ENCODE peak calls at places on chromosome 18, in five cellular contexts. G is HL-60, H is A549, B is GM23338, D is K562. A is an unnamed sample.

GRCh38 chr18:44450220-44450619 is 230.5 kb upstream of the SETBP1 start:
- DNase-seq in G (no peak), H (no peak), B (no peak), D (no peak), A (no peak)

GRCh38 chr18:78915446-78916008 is 64.1 kb upstream of the SALL3 start:
- DNase-seq in G (no peak), H (no peak), B (no peak), D (no peak), A (no peak)

GRCh38 chr18:26863921-26864497 is 1.5 kb downstream of the AQP4 start:
- DNase-seq in G (no peak), H (no peak), B (peak), D (no peak), A (no peak)

GRCh38 chr18:48472610-48473009 is 63.4 kb upstream of the ZBTB7C start:
- DNase-seq in G (no peak), H (no peak), B (no peak), D (no peak), A (no peak)

GRCh38 chr18:79486356-79487197 is 90.8 kb downstream of the NFATC1 start:
- DNase-seq in G (no peak), H (no peak), B (no peak), D (no peak), A (no peak)

GRCh38 chr18:23438608-23439366 is 14.3 kb upstream of the RIOK3 start:
- DNase-seq in G (no peak), H (no peak), B (no peak), D (peak), A (no peak)

GRCh38 chr18:34710430-34711386 is 610 bp downstream of the DTNA start:
- DNase-seq in G (no peak), H (no peak), B (no peak), D (no peak), A (no peak)

GRCh38 chr18:13137939-13138821 is 80.4 kb upstream of the LDLRAD4 start:
- DNase-seq in G (peak), H (peak), B (peak), D (peak), A (no peak)

GRCh38 chr18:2304378-2305175 is 266.7 kb downstream of the METTL4 start:
- DNase-seq in G (no peak), H (peak), B (no peak), D (no peak), A (no peak)

GRCh38 chr18:63137999-63138448 is 181.5 kb downstream of the BCL2 start:
- DNase-seq in G (peak), H (no peak), B (no peak), D (no peak), A (no peak)

GRCh38 chr18:68843467-68844089 is 45.7 kb downstream of the CCDC102B start:
- DNase-seq in G (no peak), H (no peak), B (no peak), D (no peak), A (no peak)

GRCh38 chr18:34261865-34262780 is 37.4 kb upstream of the NOL4 start:
- DNase-seq in G (no peak), H (no peak), B (no peak), D (no peak), A (no peak)

GRCh38 chr18:12657048-12657848 is 659 bp downstream of the SPIRE1 start:
- DNase-seq in G (no peak), H (peak), B (peak), D (peak), A (no peak)

GRCh38 chr18:3593381-3593903 is 143.5 kb downstream of the TGIF1 start:
- DNase-seq in G (peak), H (peak), B (peak), D (peak), A (no peak)

GRCh38 chr18:26089247-26090129 is 925 bp downstream of the SS18 start:
- DNase-seq in G (no peak), H (peak), B (peak), D (no peak), A (no peak)

GRCh38 chr18:24762417-24762816 is 302.0 kb downstream of the HRH4 start:
- DNase-seq in G (no peak), H (no peak), B (no peak), D (no peak), A (no peak)
- TF ChIP-seq CTCF in G (no peak), H (no peak), B (no peak), D (no peak), A (no peak)

DNA sequence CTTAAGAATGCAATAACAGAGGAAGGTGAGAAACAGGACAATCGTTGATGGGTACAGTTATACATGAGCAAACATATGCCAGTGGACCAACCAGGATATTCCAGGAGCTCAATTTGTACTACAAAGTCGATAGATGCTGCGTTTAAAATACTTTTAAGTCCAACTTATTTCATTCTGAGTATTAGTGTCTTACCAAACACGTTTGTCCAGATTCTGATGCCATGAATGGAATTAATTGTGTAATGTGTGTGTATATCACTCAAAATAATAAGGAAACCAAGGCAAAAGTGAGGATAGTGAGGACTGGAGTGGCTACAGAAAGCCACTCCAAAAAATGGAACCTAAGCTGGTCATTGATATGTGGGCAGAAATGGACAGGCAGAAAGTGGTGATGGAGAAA is 332.6 kb downstream of the RIT2 start:
- DNase-seq in G (no peak), H (no peak), B (no peak), D (no peak), A (no peak)
- TF ChIP-seq REST in G (no peak), H (no peak), B (no peak), D (no peak), A (no peak)

DNA sequence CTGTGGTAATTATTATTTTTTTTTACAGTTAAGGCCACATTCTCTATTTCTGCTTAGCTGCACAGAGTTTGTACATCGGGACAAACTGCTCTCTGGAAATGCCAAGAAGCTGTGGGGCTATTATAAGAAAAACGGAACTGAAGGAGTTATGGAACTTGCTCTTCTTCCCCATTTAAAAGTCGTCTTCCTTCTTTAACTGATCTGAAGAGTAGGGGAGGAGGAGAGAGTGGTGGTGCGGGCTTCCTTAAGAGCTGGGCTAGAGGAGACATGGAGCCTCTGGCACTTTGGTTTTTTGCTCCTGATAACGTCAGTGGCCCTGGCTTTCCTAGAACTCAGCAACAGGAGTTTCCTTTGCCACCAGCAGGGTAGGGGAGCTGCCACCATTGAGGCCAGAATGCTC is 54.5 kb downstream of the RAB31 start:
- DNase-seq in G (peak), H (no peak), B (no peak), D (peak), A (no peak)
- H3K4me3 ChIP-seq in G (no peak), H (no peak), B (no peak), D (no peak), A (no peak)

GRCh38 chr18:45852631-45853030 is 27.2 kb downstream of the SIGLEC15 start:
- DNase-seq in G (peak), H (no peak), B (no peak), D (no peak), A (no peak)

GRCh38 chr18:45849529-45849928 is 24.1 kb downstream of the SIGLEC15 start:
- DNase-seq in G (no peak), H (no peak), B (no peak), D (no peak), A (no peak)

GRCh38 chr18:45850021-45850420 is 24.5 kb downstream of the SIGLEC15 start:
- DNase-seq in G (no peak), H (peak), B (peak), D (no peak), A (no peak)

GRCh38 chr18:45854036-45854586 is 28.6 kb downstream of the SIGLEC15 start:
- DNase-seq in G (no peak), H (no peak), B (no peak), D (no peak), A (no peak)

GRCh38 chr18:45851196-45851925 is 25.9 kb downstream of the SIGLEC15 start:
- DNase-seq in G (no peak), H (no peak), B (no peak), D (no peak), A (no peak)
- TF ChIP-seq CTCF in G (no peak), H (no peak), B (no peak), D (no peak), A (no peak)

GRCh38 chr18:58290059-58290747 is 246.2 kb downstream of the NEDD4L start:
- DNase-seq in G (no peak), H (no peak), B (no peak), D (no peak), A (no peak)
- TF ChIP-seq REST in G (no peak), H (no peak), B (no peak), D (no peak), A (no peak)

DNA sequence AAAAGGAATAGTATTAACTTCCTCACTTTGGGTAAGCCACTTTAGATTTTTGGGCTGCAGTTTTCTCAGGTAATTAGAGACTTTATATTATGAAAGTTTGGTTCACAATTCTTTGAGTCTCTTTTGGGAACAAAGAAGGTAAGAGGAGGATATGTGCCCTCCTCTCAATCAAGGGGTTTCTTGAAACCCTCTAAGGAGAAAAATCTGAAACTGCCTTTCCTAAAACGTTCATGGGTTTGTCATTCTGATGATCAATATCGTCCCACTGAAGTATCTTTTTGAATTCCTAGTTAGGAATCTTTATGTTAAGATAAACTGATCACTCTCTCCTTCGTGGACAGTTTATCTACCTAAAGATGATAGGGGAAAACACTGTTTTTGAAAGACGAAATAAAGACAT is 42.4 kb upstream of the AKAIN1 start:
- DNase-seq in G (no peak), H (no peak), B (no peak), D (no peak), A (no peak)
- H3K4me3 ChIP-seq in G (no peak), H (no peak), B (peak), D (peak), A (peak)

DNA sequence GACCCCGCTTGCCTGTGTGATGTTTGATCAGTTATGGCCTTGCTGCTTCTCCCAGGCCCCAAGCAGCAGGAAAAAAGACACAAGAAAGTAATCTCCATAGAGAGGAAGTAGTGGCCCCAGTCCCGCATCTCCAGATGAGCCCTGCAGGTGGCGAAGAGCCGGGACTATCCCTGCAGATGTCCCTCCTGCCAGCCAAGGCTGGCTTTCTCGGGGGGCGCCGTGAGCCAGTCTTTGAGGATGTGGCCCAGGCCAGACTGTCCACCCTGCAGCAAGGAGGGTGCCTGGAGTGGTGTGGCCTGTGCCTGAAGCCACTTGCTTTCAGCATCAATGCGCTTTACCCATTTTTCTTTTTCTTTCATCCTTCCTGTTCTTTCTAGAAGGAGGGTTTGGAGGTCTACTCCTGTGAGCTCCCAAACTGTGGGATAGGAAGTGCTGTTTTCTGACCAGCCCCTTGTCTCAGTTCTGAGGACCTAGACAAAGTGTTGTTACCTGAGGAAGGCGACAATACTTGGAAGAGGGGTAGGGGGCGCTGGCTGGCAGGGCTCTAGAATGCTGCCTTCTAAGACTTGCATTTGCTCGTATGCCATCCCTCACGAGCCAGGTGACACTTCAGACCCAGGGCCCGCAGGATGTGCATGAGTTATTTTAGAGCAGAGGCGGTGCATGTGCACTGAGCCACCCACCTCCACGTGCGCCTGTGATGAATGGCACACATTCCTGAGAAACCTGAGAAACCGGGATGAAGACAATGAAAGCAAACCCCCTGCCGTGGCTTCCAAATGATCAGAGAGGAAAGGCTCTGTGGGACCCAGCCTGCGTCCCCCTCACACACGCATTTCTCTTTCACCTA is 255.8 kb downstream of the FBXO15 start:
- DNase-seq in G (no peak), H (no peak), B (peak), D (peak), A (no peak)
- TF ChIP-seq CTCF in G (no peak), H (no peak), B (peak), D (peak), A (peak)

GRCh38 chr18:37476182-37476581 is 89.4 kb downstream of the CELF4 start:
- DNase-seq in G (peak), H (peak), B (peak), D (peak), A (no peak)
- TF ChIP-seq REST in G (no peak), H (no peak), B (no peak), D (no peak), A (no peak)

A was measured in Panc1.